ENCODE peak calls at places on chromosomes 4 and X, in seven cellular contexts. One of them, this sample, is unnamed.

GRCh38 chr4:5186584-5187170 is 135.4 kb downstream of the STK32B start:
- DNase-seq in colonic mucosa: no peak
- DNase-seq in left ventricle myocardium inferior: no peak
- DNase-seq in endodermal cell: no peak
- DNase-seq in upper lobe of right lung: no peak
- DNase-seq in right lobe of liver: no peak
- DNase-seq in SK-N-SH: no peak
- DNase-seq in this sample: no peak

GRCh38 chrX:39843318-39843717 is 254.4 kb downstream of the BCOR start:
- DNase-seq in endodermal cell: no peak
- DNase-seq in colonic mucosa: no peak
- DNase-seq in upper lobe of right lung: no peak
- DNase-seq in SK-N-SH: no peak
- DNase-seq in right lobe of liver: no peak
- DNase-seq in left ventricle myocardium inferior: no peak
- DNase-seq in this sample: no peak

GRCh38 chr4:87241341-87241740 is 20.9 kb upstream of the KLHL8 start:
- DNase-seq in left ventricle myocardium inferior: no peak
- DNase-seq in SK-N-SH: no peak
- DNase-seq in colonic mucosa: no peak
- DNase-seq in endodermal cell: no peak
- DNase-seq in right lobe of liver: no peak
- DNase-seq in upper lobe of right lung: no peak
- DNase-seq in this sample: no peak

GRCh38 chr4:48093949-48094550 is 40.0 kb downstream of the TXK start:
- DNase-seq in colonic mucosa: peak
- DNase-seq in SK-N-SH: no peak
- DNase-seq in right lobe of liver: no peak
- DNase-seq in upper lobe of right lung: no peak
- DNase-seq in left ventricle myocardium inferior: no peak
- DNase-seq in endodermal cell: peak
- DNase-seq in this sample: no peak

GRCh38 chr4:56630876-56631666 is 50.0 kb downstream of the HOPX start:
- DNase-seq in endodermal cell: no peak
- DNase-seq in left ventricle myocardium inferior: no peak
- DNase-seq in right lobe of liver: no peak
- DNase-seq in upper lobe of right lung: no peak
- DNase-seq in SK-N-SH: no peak
- DNase-seq in colonic mucosa: no peak
- DNase-seq in this sample: no peak

GRCh38 chr4:24813732-24814131 is 18.4 kb downstream of the SOD3 start:
- DNase-seq in left ventricle myocardium inferior: no peak
- DNase-seq in endodermal cell: no peak
- DNase-seq in colonic mucosa: no peak
- DNase-seq in SK-N-SH: no peak
- DNase-seq in right lobe of liver: no peak
- DNase-seq in upper lobe of right lung: no peak
- DNase-seq in this sample: no peak

GRCh38 chrX:71671938-71672337 is 4.6 kb downstream of the LOC101059915 start:
- DNase-seq in upper lobe of right lung: no peak
- DNase-seq in endodermal cell: no peak
- DNase-seq in left ventricle myocardium inferior: no peak
- DNase-seq in right lobe of liver: no peak
- DNase-seq in SK-N-SH: no peak
- DNase-seq in colonic mucosa: no peak
- DNase-seq in this sample: no peak

GRCh38 chrX:24646745-24647182 is 383 bp downstream of the PCYT1B start:
- DNase-seq in SK-N-SH: peak
- DNase-seq in upper lobe of right lung: no peak
- DNase-seq in right lobe of liver: no peak
- DNase-seq in colonic mucosa: no peak
- DNase-seq in left ventricle myocardium inferior: no peak
- DNase-seq in endodermal cell: no peak
- DNase-seq in this sample: no peak

GRCh38 chr4:82629238-82630000 is 67.6 kb upstream of the TMEM150C start:
- DNase-seq in colonic mucosa: no peak
- DNase-seq in right lobe of liver: no peak
- DNase-seq in left ventricle myocardium inferior: no peak
- DNase-seq in endodermal cell: no peak
- DNase-seq in upper lobe of right lung: no peak
- DNase-seq in SK-N-SH: no peak
- DNase-seq in this sample: no peak

GRCh38 chr4:119138046-119138445 is 2.4 kb downstream of the MYOZ2 start:
- DNase-seq in left ventricle myocardium inferior: no peak
- DNase-seq in upper lobe of right lung: no peak
- DNase-seq in right lobe of liver: no peak
- DNase-seq in colonic mucosa: no peak
- DNase-seq in SK-N-SH: no peak
- DNase-seq in endodermal cell: no peak
- DNase-seq in this sample: no peak

GRCh38 chrX:11264925-11265324 is 28.3 kb upstream of the AMELX start:
- DNase-seq in SK-N-SH: no peak
- DNase-seq in left ventricle myocardium inferior: no peak
- DNase-seq in endodermal cell: no peak
- DNase-seq in colonic mucosa: no peak
- DNase-seq in upper lobe of right lung: no peak
- DNase-seq in right lobe of liver: no peak
- DNase-seq in this sample: no peak

GRCh38 chrX:40527543-40527942 is 53.2 kb upstream of the ATP6AP2 start:
- DNase-seq in colonic mucosa: no peak
- DNase-seq in left ventricle myocardium inferior: no peak
- DNase-seq in SK-N-SH: no peak
- DNase-seq in endodermal cell: no peak
- DNase-seq in upper lobe of right lung: no peak
- DNase-seq in right lobe of liver: no peak
- DNase-seq in this sample: no peak

GRCh38 chr4:14294611-14295010 is 667.1 kb upstream of the BOD1L1 start:
- DNase-seq in SK-N-SH: no peak
- DNase-seq in left ventricle myocardium inferior: no peak
- DNase-seq in right lobe of liver: no peak
- DNase-seq in colonic mucosa: no peak
- DNase-seq in upper lobe of right lung: no peak
- DNase-seq in endodermal cell: no peak
- DNase-seq in this sample: no peak

GRCh38 chr4:155071962-155072361 is 136.5 kb upstream of the NPY2R start:
- DNase-seq in right lobe of liver: no peak
- DNase-seq in left ventricle myocardium inferior: no peak
- DNase-seq in colonic mucosa: no peak
- DNase-seq in upper lobe of right lung: no peak
- DNase-seq in SK-N-SH: peak
- DNase-seq in endodermal cell: no peak
- DNase-seq in this sample: no peak

GRCh38 chr4:56531823-56532222 is 26.2 kb downstream of the ARL9 start:
- DNase-seq in SK-N-SH: no peak
- DNase-seq in left ventricle myocardium inferior: no peak
- DNase-seq in colonic mucosa: no peak
- DNase-seq in upper lobe of right lung: no peak
- DNase-seq in endodermal cell: no peak
- DNase-seq in right lobe of liver: no peak
- DNase-seq in this sample: no peak

GRCh38 chr4:82560853-82561744 is 689 bp downstream of the TMEM150C start:
- DNase-seq in SK-N-SH: no peak
- DNase-seq in colonic mucosa: no peak
- DNase-seq in right lobe of liver: peak
- DNase-seq in upper lobe of right lung: no peak
- DNase-seq in left ventricle myocardium inferior: no peak
- DNase-seq in endodermal cell: peak
- DNase-seq in this sample: no peak

GRCh38 chr4:6256141-6256540 is 13.5 kb upstream of the WFS1 start:
- DNase-seq in SK-N-SH: no peak
- DNase-seq in upper lobe of right lung: no peak
- DNase-seq in left ventricle myocardium inferior: no peak
- DNase-seq in endodermal cell: no peak
- DNase-seq in right lobe of liver: no peak
- DNase-seq in colonic mucosa: no peak
- DNase-seq in this sample: no peak

GRCh38 chrX:8820910-8821527 is 19.8 kb upstream of the FAM9A start:
- DNase-seq in endodermal cell: peak
- DNase-seq in upper lobe of right lung: no peak
- DNase-seq in left ventricle myocardium inferior: no peak
- DNase-seq in right lobe of liver: no peak
- DNase-seq in SK-N-SH: no peak
- DNase-seq in colonic mucosa: no peak
- DNase-seq in this sample: no peak

GRCh38 chrX:47172971-47173792 is 20.4 kb upstream of the UBA1 start:
- DNase-seq in endodermal cell: no peak
- DNase-seq in upper lobe of right lung: peak
- DNase-seq in left ventricle myocardium inferior: no peak
- DNase-seq in colonic mucosa: no peak
- DNase-seq in SK-N-SH: no peak
- DNase-seq in right lobe of liver: no peak
- DNase-seq in this sample: peak

GRCh38 chr4:139655116-139655515 is 10.5 kb upstream of the MGST2 start:
- DNase-seq in left ventricle myocardium inferior: no peak
- DNase-seq in upper lobe of right lung: no peak
- DNase-seq in right lobe of liver: no peak
- DNase-seq in endodermal cell: no peak
- DNase-seq in colonic mucosa: no peak
- DNase-seq in SK-N-SH: peak
- DNase-seq in this sample: no peak

GRCh38 chr4:128820631-128821119 is 11.2 kb downstream of the JADE1 start:
- DNase-seq in colonic mucosa: no peak
- DNase-seq in upper lobe of right lung: no peak
- DNase-seq in endodermal cell: no peak
- DNase-seq in left ventricle myocardium inferior: no peak
- DNase-seq in SK-N-SH: peak
- DNase-seq in right lobe of liver: no peak
- DNase-seq in this sample: no peak

GRCh38 chrX:133529578-133529977 is 114.3 kb upstream of the GPC4 start:
- DNase-seq in left ventricle myocardium inferior: no peak
- DNase-seq in SK-N-SH: no peak
- DNase-seq in right lobe of liver: no peak
- DNase-seq in upper lobe of right lung: no peak
- DNase-seq in endodermal cell: no peak
- DNase-seq in colonic mucosa: no peak
- DNase-seq in this sample: no peak

GRCh38 chrX:133523526-133523925 is 108.2 kb upstream of the GPC4 start:
- DNase-seq in colonic mucosa: no peak
- DNase-seq in endodermal cell: no peak
- DNase-seq in left ventricle myocardium inferior: no peak
- DNase-seq in SK-N-SH: no peak
- DNase-seq in upper lobe of right lung: no peak
- DNase-seq in right lobe of liver: no peak
- DNase-seq in this sample: no peak

GRCh38 chrX:133527415-133527814 is 112.1 kb upstream of the GPC4 start:
- DNase-seq in right lobe of liver: no peak
- DNase-seq in colonic mucosa: no peak
- DNase-seq in left ventricle myocardium inferior: no peak
- DNase-seq in SK-N-SH: no peak
- DNase-seq in endodermal cell: no peak
- DNase-seq in upper lobe of right lung: no peak
- DNase-seq in this sample: no peak

GRCh38 chrX:133531012-133531411 is 115.7 kb upstream of the GPC4 start:
- DNase-seq in SK-N-SH: no peak
- DNase-seq in left ventricle myocardium inferior: no peak
- DNase-seq in colonic mucosa: no peak
- DNase-seq in endodermal cell: no peak
- DNase-seq in upper lobe of right lung: no peak
- DNase-seq in right lobe of liver: no peak
- DNase-seq in this sample: no peak

DNA sequence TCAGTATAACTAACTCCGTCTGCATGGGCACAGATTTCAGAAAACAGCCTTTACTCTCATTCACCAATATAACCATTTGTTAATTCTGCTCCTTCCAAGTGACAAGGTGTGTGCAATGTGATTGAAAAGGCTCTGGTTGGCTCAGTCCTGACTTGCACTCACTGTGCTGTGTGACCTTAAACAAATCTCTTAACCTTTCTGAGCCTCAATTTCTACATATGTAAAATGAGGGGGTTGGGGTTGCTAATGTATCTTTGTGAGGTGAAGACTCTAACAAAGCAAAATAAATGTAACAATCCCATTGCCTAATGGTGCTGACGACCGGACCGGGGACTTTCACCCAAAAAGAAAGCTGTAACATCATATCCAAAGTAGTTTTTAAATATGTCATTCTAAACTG is 112.5 kb upstream of the GPC4 start:
- DNase-seq in upper lobe of right lung: no peak
- DNase-seq in colonic mucosa: no peak
- DNase-seq in left ventricle myocardium inferior: no peak
- DNase-seq in right lobe of liver: no peak
- DNase-seq in endodermal cell: no peak
- DNase-seq in SK-N-SH: no peak
- DNase-seq in this sample: no peak
- H3K27ac ChIP-seq in upper lobe of right lung: no peak
- H3K27ac ChIP-seq in colonic mucosa: no peak
- H3K27ac ChIP-seq in left ventricle myocardium inferior: no peak
- H3K27ac ChIP-seq in right lobe of liver: no peak
- H3K27ac ChIP-seq in endodermal cell: no peak
- H3K27ac ChIP-seq in SK-N-SH: no peak
- H3K27ac ChIP-seq in this sample: no peak

GRCh38 chrX:96387801-96388200 is 296.8 kb upstream of the DIAPH2 start:
- DNase-seq in SK-N-SH: no peak
- DNase-seq in colonic mucosa: no peak
- DNase-seq in upper lobe of right lung: no peak
- DNase-seq in endodermal cell: no peak
- DNase-seq in right lobe of liver: no peak
- DNase-seq in left ventricle myocardium inferior: no peak
- DNase-seq in this sample: no peak
- H3K27ac ChIP-seq in SK-N-SH: no peak
- H3K27ac ChIP-seq in colonic mucosa: no peak
- H3K27ac ChIP-seq in upper lobe of right lung: no peak
- H3K27ac ChIP-seq in endodermal cell: no peak
- H3K27ac ChIP-seq in right lobe of liver: no peak
- H3K27ac ChIP-seq in left ventricle myocardium inferior: no peak
- H3K27ac ChIP-seq in this sample: no peak

DNA sequence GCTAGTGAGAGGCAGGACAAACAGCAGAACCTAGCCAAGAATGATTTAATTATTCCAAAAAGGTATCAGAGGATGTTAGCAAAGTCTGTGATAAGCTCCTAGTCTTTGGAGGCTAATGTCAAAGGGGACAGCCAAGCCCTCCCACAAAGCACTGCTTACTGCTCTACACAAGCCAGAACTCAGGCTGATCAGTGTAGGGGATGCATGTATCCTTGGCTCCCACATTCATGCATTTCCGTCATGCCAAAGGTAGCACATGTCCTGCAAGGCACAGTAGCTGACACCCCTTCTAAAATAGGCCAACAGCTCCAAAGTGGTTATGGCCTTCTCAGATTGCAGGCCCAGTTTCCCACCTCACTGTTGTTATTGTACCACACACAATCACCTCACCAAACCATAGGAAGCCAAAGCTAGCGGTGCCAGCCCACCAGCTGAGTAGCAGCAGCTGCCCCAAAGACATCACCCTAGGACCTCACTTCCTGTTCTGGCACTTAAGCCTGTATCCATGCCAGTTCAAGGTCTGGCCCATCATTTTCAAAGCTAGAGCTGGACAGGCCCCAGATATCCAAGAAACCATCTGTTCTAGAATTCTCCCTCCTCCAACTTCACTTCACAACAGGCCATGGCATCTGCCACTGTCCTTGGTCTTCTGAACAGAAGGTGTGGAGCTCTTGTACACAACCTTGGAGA is 40.9 kb downstream of the TSPAN5 start:
- DNase-seq in colonic mucosa: no peak
- DNase-seq in upper lobe of right lung: no peak
- DNase-seq in SK-N-SH: no peak
- DNase-seq in right lobe of liver: no peak
- DNase-seq in left ventricle myocardium inferior: no peak
- DNase-seq in endodermal cell: no peak
- DNase-seq in this sample: no peak
- H3K27ac ChIP-seq in colonic mucosa: no peak
- H3K27ac ChIP-seq in upper lobe of right lung: no peak
- H3K27ac ChIP-seq in SK-N-SH: no peak
- H3K27ac ChIP-seq in right lobe of liver: no peak
- H3K27ac ChIP-seq in left ventricle myocardium inferior: no peak
- H3K27ac ChIP-seq in endodermal cell: no peak
- H3K27ac ChIP-seq in this sample: no peak

GRCh38 chr4:184265566-184266351 is 48.1 kb upstream of the ENPP6 start:
- DNase-seq in right lobe of liver: no peak
- DNase-seq in colonic mucosa: no peak
- DNase-seq in upper lobe of right lung: no peak
- DNase-seq in left ventricle myocardium inferior: no peak
- DNase-seq in SK-N-SH: no peak
- DNase-seq in endodermal cell: peak
- DNase-seq in this sample: no peak
- H3K27ac ChIP-seq in right lobe of liver: no peak
- H3K27ac ChIP-seq in colonic mucosa: no peak
- H3K27ac ChIP-seq in upper lobe of right lung: no peak
- H3K27ac ChIP-seq in left ventricle myocardium inferior: peak
- H3K27ac ChIP-seq in SK-N-SH: no peak
- H3K27ac ChIP-seq in endodermal cell: no peak
- H3K27ac ChIP-seq in this sample: peak